ENCODE peak calls at places on chromosomes 4 and X, in ten cellular contexts. One of them, this sample, is unnamed.

GRCh38 chr4:100786481-100786880 is 268.7 kb upstream of the EMCN start:
- DNase-seq in astrocyte: peak; percentile 22
- DNase-seq in endothelial cell of umbilical vein: peak; percentile 62
- DNase-seq in IMR-90: no peak
- DNase-seq in colonic mucosa: no peak
- DNase-seq in adipocyte: no peak
- DNase-seq in K562: no peak
- DNase-seq in neural progenitor cell: no peak
- DNase-seq in mesenchymal stem cell: no peak
- DNase-seq in kidney: no peak
- DNase-seq in this sample: no peak

GRCh38 chrX:48904180-48904579 is 6.5 kb downstream of the PQBP1 start:
- DNase-seq in neural progenitor cell: no peak
- DNase-seq in kidney: peak; percentile 29
- DNase-seq in endothelial cell of umbilical vein: no peak
- DNase-seq in astrocyte: no peak
- DNase-seq in IMR-90: no peak
- DNase-seq in mesenchymal stem cell: no peak
- DNase-seq in adipocyte: no peak
- DNase-seq in K562: no peak
- DNase-seq in colonic mucosa: no peak
- DNase-seq in this sample: no peak

GRCh38 chrX:48937065-48937907 is 18.5 kb upstream of the PIM2 start:
- DNase-seq in kidney: peak; percentile 90
- DNase-seq in neural progenitor cell: peak; percentile 39
- DNase-seq in IMR-90: no peak
- DNase-seq in adipocyte: no peak
- DNase-seq in mesenchymal stem cell: peak; percentile 54
- DNase-seq in colonic mucosa: peak; percentile 63
- DNase-seq in endothelial cell of umbilical vein: no peak
- DNase-seq in astrocyte: peak; percentile 26
- DNase-seq in K562: peak; percentile 62
- DNase-seq in this sample: no peak

GRCh38 chrX:48468693-48469691 is 1.1 kb downstream of the SLC38A5 start:
- DNase-seq in endothelial cell of umbilical vein: no peak
- DNase-seq in IMR-90: no peak
- DNase-seq in mesenchymal stem cell: no peak
- DNase-seq in adipocyte: no peak
- DNase-seq in astrocyte: no peak
- DNase-seq in neural progenitor cell: peak; percentile 27
- DNase-seq in kidney: peak; percentile 44
- DNase-seq in K562: peak; percentile 44
- DNase-seq in colonic mucosa: peak; percentile 43
- DNase-seq in this sample: no peak

GRCh38 chr4:13903061-13903460 is 275.5 kb upstream of the BOD1L1 start:
- DNase-seq in endothelial cell of umbilical vein: no peak
- DNase-seq in mesenchymal stem cell: peak; percentile 22
- DNase-seq in neural progenitor cell: no peak
- DNase-seq in kidney: no peak
- DNase-seq in K562: no peak
- DNase-seq in colonic mucosa: no peak
- DNase-seq in IMR-90: peak; percentile 54
- DNase-seq in astrocyte: no peak
- DNase-seq in adipocyte: no peak
- DNase-seq in this sample: no peak

GRCh38 chr4:58564695-58565094 is 1454.5 kb upstream of the IGFBP7 start:
- DNase-seq in kidney: no peak
- DNase-seq in colonic mucosa: no peak
- DNase-seq in K562: no peak
- DNase-seq in endothelial cell of umbilical vein: no peak
- DNase-seq in neural progenitor cell: no peak
- DNase-seq in mesenchymal stem cell: no peak
- DNase-seq in astrocyte: no peak
- DNase-seq in IMR-90: no peak
- DNase-seq in adipocyte: no peak
- DNase-seq in this sample: no peak

GRCh38 chr4:184306949-184307348 is 89.3 kb upstream of the ENPP6 start:
- DNase-seq in IMR-90: peak; percentile 68
- DNase-seq in kidney: no peak
- DNase-seq in endothelial cell of umbilical vein: no peak
- DNase-seq in mesenchymal stem cell: no peak
- DNase-seq in astrocyte: peak; percentile 27
- DNase-seq in neural progenitor cell: no peak
- DNase-seq in adipocyte: no peak
- DNase-seq in K562: no peak
- DNase-seq in colonic mucosa: peak; percentile 19
- DNase-seq in this sample: no peak

GRCh38 chrX:73262991-73263390 is 48.3 kb upstream of the NAP1L2 start:
- DNase-seq in endothelial cell of umbilical vein: peak; percentile 0
- DNase-seq in kidney: no peak
- DNase-seq in mesenchymal stem cell: no peak
- DNase-seq in neural progenitor cell: peak; percentile 20
- DNase-seq in adipocyte: peak; percentile 10
- DNase-seq in astrocyte: no peak
- DNase-seq in colonic mucosa: no peak
- DNase-seq in K562: no peak
- DNase-seq in IMR-90: no peak
- DNase-seq in this sample: no peak

GRCh38 chrX:75076429-75076828 is 79.7 kb downstream of the ABCB7 start:
- DNase-seq in colonic mucosa: no peak
- DNase-seq in IMR-90: no peak
- DNase-seq in endothelial cell of umbilical vein: no peak
- DNase-seq in kidney: no peak
- DNase-seq in mesenchymal stem cell: no peak
- DNase-seq in neural progenitor cell: no peak
- DNase-seq in K562: no peak
- DNase-seq in adipocyte: no peak
- DNase-seq in astrocyte: no peak
- DNase-seq in this sample: no peak

DNA sequence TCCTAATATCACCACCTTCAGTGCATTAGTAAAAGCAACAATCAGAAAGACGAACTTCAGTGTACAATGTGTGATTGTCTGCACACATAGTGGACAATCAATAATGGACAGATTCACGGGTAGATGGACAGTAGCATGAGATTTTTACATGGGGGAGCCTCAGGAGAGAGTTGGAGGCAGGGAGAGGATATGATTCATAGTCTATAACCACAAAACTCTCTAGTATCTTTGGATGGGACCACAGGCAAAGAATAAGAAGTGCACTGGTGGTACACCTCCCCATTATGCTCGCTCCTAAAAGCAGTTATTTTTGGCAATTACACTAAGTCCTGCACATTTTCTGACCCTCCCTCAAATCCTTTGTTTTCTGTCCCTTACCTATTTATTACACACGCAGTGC is 624.4 kb upstream of the ACTRT1 start:
- DNase-seq in K562: no peak
- DNase-seq in astrocyte: peak; percentile 5
- DNase-seq in neural progenitor cell: no peak
- DNase-seq in adipocyte: no peak
- DNase-seq in colonic mucosa: no peak
- DNase-seq in kidney: no peak
- DNase-seq in mesenchymal stem cell: no peak
- DNase-seq in IMR-90: no peak
- DNase-seq in endothelial cell of umbilical vein: no peak
- DNase-seq in this sample: no peak
- H3K9me3 ChIP-seq in K562: no peaks in the 10 kb centered on the region
- H3K9me3 ChIP-seq in astrocyte: no peaks in the 10 kb centered on the region
- H3K9me3 ChIP-seq in neural progenitor cell: peaks cover 1% of the 10 kb centered on the region
- H3K9me3 ChIP-seq in adipocyte: no peaks in the 10 kb centered on the region
- H3K9me3 ChIP-seq in colonic mucosa: no peaks in the 10 kb centered on the region
- H3K9me3 ChIP-seq in kidney: no peaks in the 10 kb centered on the region
- H3K9me3 ChIP-seq in mesenchymal stem cell: no peaks in the 10 kb centered on the region
- H3K9me3 ChIP-seq in IMR-90: no peaks in the 10 kb centered on the region
- H3K9me3 ChIP-seq in endothelial cell of umbilical vein: no peaks in the 10 kb centered on the region
- H3K9me3 ChIP-seq in this sample: no peaks in the 10 kb centered on the region

GRCh38 chr4:4387531-4388311 is 819 bp downstream of the NSG1 start:
- DNase-seq in adipocyte: peak; percentile 18
- DNase-seq in astrocyte: no peak
- DNase-seq in IMR-90: no peak
- DNase-seq in kidney: peak; percentile 63
- DNase-seq in mesenchymal stem cell: peak; percentile 18
- DNase-seq in neural progenitor cell: peak; percentile 42
- DNase-seq in colonic mucosa: no peak
- DNase-seq in endothelial cell of umbilical vein: no peak
- DNase-seq in K562: no peak
- DNase-seq in this sample: no peak

GRCh38 chr4:4386736-4387392 is at the start of gene NSG1:
- DNase-seq in adipocyte: peak; percentile 52
- DNase-seq in IMR-90: peak; percentile 18
- DNase-seq in K562: peak; percentile 42
- DNase-seq in colonic mucosa: no peak
- DNase-seq in neural progenitor cell: peak; percentile 73
- DNase-seq in endothelial cell of umbilical vein: no peak
- DNase-seq in kidney: peak; percentile 75
- DNase-seq in mesenchymal stem cell: peak; percentile 48
- DNase-seq in astrocyte: peak; percentile 27
- DNase-seq in this sample: no peak

GRCh38 chr4:4384837-4385236 is 2.1 kb upstream of the NSG1 start:
- DNase-seq in mesenchymal stem cell: peak; percentile 68
- DNase-seq in kidney: peak; percentile 21
- DNase-seq in IMR-90: peak; percentile 2
- DNase-seq in endothelial cell of umbilical vein: no peak
- DNase-seq in adipocyte: no peak
- DNase-seq in neural progenitor cell: peak; percentile 83
- DNase-seq in K562: peak; percentile 35
- DNase-seq in astrocyte: no peak
- DNase-seq in colonic mucosa: no peak
- DNase-seq in this sample: no peak

GRCh38 chr4:4386296-4386735 is 586 bp upstream of the NSG1 start:
- DNase-seq in adipocyte: peak; percentile 17
- DNase-seq in endothelial cell of umbilical vein: no peak
- DNase-seq in K562: peak; percentile 34
- DNase-seq in astrocyte: no peak
- DNase-seq in mesenchymal stem cell: peak; percentile 47
- DNase-seq in colonic mucosa: no peak
- DNase-seq in IMR-90: no peak
- DNase-seq in kidney: peak; percentile 68
- DNase-seq in neural progenitor cell: peak; percentile 65
- DNase-seq in this sample: no peak

DNA sequence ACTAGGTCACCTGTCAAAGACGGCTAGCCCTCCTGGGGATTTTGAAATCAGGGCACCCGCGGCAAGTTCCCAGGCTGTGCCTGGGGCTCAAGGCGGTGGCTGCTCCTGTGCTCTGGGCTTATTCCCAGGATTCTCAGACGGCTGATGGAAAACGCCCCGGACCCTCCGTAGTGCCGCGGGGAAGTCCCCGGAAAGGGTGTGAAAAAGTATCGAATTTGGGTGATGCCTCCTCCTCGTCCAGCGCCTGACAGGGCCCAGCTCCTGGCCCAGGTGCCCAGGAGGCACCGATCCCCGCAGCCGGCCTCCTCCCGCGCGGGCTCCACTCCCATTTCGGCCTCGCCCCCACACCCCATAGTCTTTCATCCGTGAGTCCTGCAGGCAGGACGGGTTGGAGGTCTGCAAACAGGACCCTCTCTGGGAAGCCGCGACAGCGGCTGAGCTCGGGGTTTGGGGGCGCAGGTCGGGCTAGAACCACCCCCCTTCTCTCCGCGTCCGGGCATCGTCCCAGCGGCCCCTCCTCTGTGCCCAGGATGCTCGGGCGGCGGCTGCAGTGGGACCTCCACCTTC is 1.1 kb upstream of the NSG1 start:
- DNase-seq in adipocyte: no peak
- DNase-seq in K562: no peak
- DNase-seq in neural progenitor cell: no peak
- DNase-seq in kidney: peak; percentile 61
- DNase-seq in colonic mucosa: no peak
- DNase-seq in mesenchymal stem cell: no peak
- DNase-seq in astrocyte: no peak
- DNase-seq in IMR-90: no peak
- DNase-seq in endothelial cell of umbilical vein: no peak
- DNase-seq in this sample: no peak
- H3K9ac ChIP-seq in adipocyte: no peak overlapping the region
- H3K9ac ChIP-seq in K562: no peak overlapping the region
- H3K9ac ChIP-seq in neural progenitor cell: no peak overlapping the region
- H3K9ac ChIP-seq in kidney: no peak overlapping the region
- H3K9ac ChIP-seq in colonic mucosa: no peak overlapping the region
- H3K9ac ChIP-seq in mesenchymal stem cell: no peak overlapping the region
- H3K9ac ChIP-seq in astrocyte: no peak overlapping the region
- H3K9ac ChIP-seq in IMR-90: no peak overlapping the region
- H3K9ac ChIP-seq in endothelial cell of umbilical vein: no peak overlapping the region
- H3K9ac ChIP-seq in this sample: no peak overlapping the region

DNA sequence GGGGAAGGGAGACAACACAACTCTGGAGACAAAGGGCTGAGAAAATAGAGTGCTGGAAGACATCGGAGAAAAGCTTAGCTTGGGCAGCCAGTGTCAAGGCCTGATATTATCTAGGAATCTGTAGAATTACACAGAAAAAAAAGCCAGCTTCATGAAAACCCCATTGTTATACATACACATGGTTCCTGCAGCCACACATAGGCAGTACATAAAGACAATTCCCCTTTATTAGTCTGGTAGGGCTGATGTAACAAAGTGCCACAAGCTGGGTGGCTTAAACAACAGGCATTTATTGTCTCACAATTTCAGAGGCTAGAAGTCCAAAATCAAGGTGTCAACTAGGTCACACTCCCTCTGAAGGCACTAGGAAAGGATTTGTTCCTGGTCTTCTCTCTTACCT is 503.5 kb downstream of the MID1IP1 start:
- DNase-seq in endothelial cell of umbilical vein: no peak
- DNase-seq in IMR-90: no peak
- DNase-seq in neural progenitor cell: no peak
- DNase-seq in mesenchymal stem cell: no peak
- DNase-seq in K562: no peak
- DNase-seq in astrocyte: no peak
- DNase-seq in adipocyte: no peak
- DNase-seq in kidney: no peak
- DNase-seq in colonic mucosa: no peak
- DNase-seq in this sample: no peak
- H3K9me3 ChIP-seq in endothelial cell of umbilical vein: no peaks in the 10 kb centered on the region
- H3K9me3 ChIP-seq in IMR-90: peaks cover 10% of the 10 kb centered on the region
- H3K9me3 ChIP-seq in neural progenitor cell: peaks cover 4% of the 10 kb centered on the region
- H3K9me3 ChIP-seq in mesenchymal stem cell: peaks cover 22% of the 10 kb centered on the region
- H3K9me3 ChIP-seq in K562: no peaks in the 10 kb centered on the region
- H3K9me3 ChIP-seq in astrocyte: no peaks in the 10 kb centered on the region
- H3K9me3 ChIP-seq in adipocyte: peaks cover 51% of the 10 kb centered on the region
- H3K9me3 ChIP-seq in kidney: no peaks in the 10 kb centered on the region
- H3K9me3 ChIP-seq in colonic mucosa: no peaks in the 10 kb centered on the region
- H3K9me3 ChIP-seq in this sample: no peaks in the 10 kb centered on the region

DNA sequence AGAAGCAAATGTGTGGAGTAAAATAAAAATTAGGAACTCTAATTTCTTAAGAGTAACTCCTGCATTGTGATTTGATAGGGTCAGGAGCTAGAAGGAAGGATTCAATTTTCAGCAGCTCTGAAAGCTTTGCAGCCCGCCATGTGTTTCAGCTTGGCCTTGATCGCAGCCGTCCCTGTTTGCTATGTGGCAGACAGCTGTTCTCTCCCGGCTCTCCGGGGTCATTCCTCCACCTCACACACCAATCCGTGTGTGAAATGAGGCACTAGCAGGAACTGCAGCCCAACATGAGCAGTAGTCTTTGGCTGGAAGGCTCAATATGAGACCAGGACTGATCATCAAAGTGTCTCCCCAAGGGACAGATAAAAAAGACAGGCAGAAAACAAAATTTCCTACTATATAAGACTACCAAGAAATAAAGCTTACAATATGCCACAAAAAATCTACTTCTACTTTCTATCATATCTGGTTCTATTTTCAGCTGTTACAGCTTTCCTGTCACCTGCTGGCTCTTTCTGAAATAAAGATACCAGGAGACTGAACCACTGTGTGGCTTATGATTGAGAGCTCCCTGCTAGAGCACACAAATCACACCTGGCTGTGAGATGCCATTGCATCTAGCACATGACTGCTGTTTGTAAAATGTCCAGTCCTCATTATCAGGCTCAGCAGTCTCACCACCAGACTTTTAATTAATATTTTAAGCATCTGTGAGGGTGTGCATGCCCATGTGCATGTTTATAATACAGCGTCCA is 44.1 kb upstream of the SEC24B start:
- DNase-seq in colonic mucosa: no peak
- DNase-seq in IMR-90: no peak
- DNase-seq in endothelial cell of umbilical vein: no peak
- DNase-seq in kidney: no peak
- DNase-seq in astrocyte: no peak
- DNase-seq in neural progenitor cell: no peak
- DNase-seq in K562: no peak
- DNase-seq in adipocyte: peak; percentile 2
- DNase-seq in mesenchymal stem cell: peak; percentile 26
- DNase-seq in this sample: no peak
- H3K9ac ChIP-seq in colonic mucosa: no peak overlapping the region
- H3K9ac ChIP-seq in IMR-90: no peak overlapping the region
- H3K9ac ChIP-seq in endothelial cell of umbilical vein: no peak overlapping the region
- H3K9ac ChIP-seq in kidney: no peak overlapping the region
- H3K9ac ChIP-seq in astrocyte: no peak overlapping the region
- H3K9ac ChIP-seq in neural progenitor cell: no peak overlapping the region
- H3K9ac ChIP-seq in K562: no peak overlapping the region
- H3K9ac ChIP-seq in adipocyte: no peak overlapping the region
- H3K9ac ChIP-seq in mesenchymal stem cell: no peak overlapping the region
- H3K9ac ChIP-seq in this sample: no peak overlapping the region

This sample was measured in SK-N-MC.